ENCODE peak calls at places on chromosomes 2 and 18, in eight cellular contexts. One of them, this sample, is unnamed.

GRCh38 chr2:69061518-69061917 is 48.5 kb downstream of the ANTXR1 start:
- DNase-seq in retinal pigment epithelial cell: no peak
- DNase-seq in aorta: no peak
- DNase-seq in stimulated activated CD4-positive, alpha-beta T cell treated with anti-CD3 and anti-CD28 coated beads, Interleukin-2, amount 100 ng/mL, for 24 hours: no peak
- DNase-seq in NCI-H460: no peak
- DNase-seq in retina: no peak
- DNase-seq in HuH-7: no peak
- DNase-seq in putamen: no peak
- DNase-seq in this sample: no peak

GRCh38 chr2:197174539-197175094 is 136.0 kb downstream of the ANKRD44 start:
- DNase-seq in retinal pigment epithelial cell: no peak
- DNase-seq in aorta: no peak
- DNase-seq in stimulated activated CD4-positive, alpha-beta T cell treated with anti-CD3 and anti-CD28 coated beads, Interleukin-2, amount 100 ng/mL, for 24 hours: no peak
- DNase-seq in NCI-H460: peak; percentile 56
- DNase-seq in retina: no peak
- DNase-seq in HuH-7: no peak
- DNase-seq in putamen: no peak
- DNase-seq in this sample: no peak

GRCh38 chr2:218398437-218399390 is 954 bp upstream of the CTDSP1 start:
- DNase-seq in retinal pigment epithelial cell: no peak
- DNase-seq in aorta: peak; percentile 93
- DNase-seq in stimulated activated CD4-positive, alpha-beta T cell treated with anti-CD3 and anti-CD28 coated beads, Interleukin-2, amount 100 ng/mL, for 24 hours: peak; percentile 55
- DNase-seq in NCI-H460: peak; percentile 61
- DNase-seq in retina: peak; percentile 80
- DNase-seq in HuH-7: peak; percentile 59
- DNase-seq in putamen: peak; percentile 82
- DNase-seq in this sample: peak; percentile 54

GRCh38 chr18:8153887-8154583 is 455.2 kb upstream of the RAB12 start:
- DNase-seq in retinal pigment epithelial cell: no peak
- DNase-seq in aorta: no peak
- DNase-seq in stimulated activated CD4-positive, alpha-beta T cell treated with anti-CD3 and anti-CD28 coated beads, Interleukin-2, amount 100 ng/mL, for 24 hours: no peak
- DNase-seq in NCI-H460: no peak
- DNase-seq in retina: no peak
- DNase-seq in HuH-7: no peak
- DNase-seq in putamen: no peak
- DNase-seq in this sample: no peak

GRCh38 chr2:151388011-151388410 is 21.7 kb upstream of the RIF1 start:
- DNase-seq in retinal pigment epithelial cell: no peak
- DNase-seq in aorta: no peak
- DNase-seq in stimulated activated CD4-positive, alpha-beta T cell treated with anti-CD3 and anti-CD28 coated beads, Interleukin-2, amount 100 ng/mL, for 24 hours: no peak
- DNase-seq in NCI-H460: no peak
- DNase-seq in retina: no peak
- DNase-seq in HuH-7: no peak
- DNase-seq in putamen: no peak
- DNase-seq in this sample: no peak

GRCh38 chr2:200156140-200156858 is 150.2 kb upstream of the SPATS2L start:
- DNase-seq in retinal pigment epithelial cell: no peak
- DNase-seq in aorta: no peak
- DNase-seq in stimulated activated CD4-positive, alpha-beta T cell treated with anti-CD3 and anti-CD28 coated beads, Interleukin-2, amount 100 ng/mL, for 24 hours: no peak
- DNase-seq in NCI-H460: peak; percentile 81
- DNase-seq in retina: no peak
- DNase-seq in HuH-7: no peak
- DNase-seq in putamen: no peak
- DNase-seq in this sample: no peak

GRCh38 chr2:233999182-233999581 is 51.3 kb upstream of the SPP2 start:
- DNase-seq in retinal pigment epithelial cell: no peak
- DNase-seq in aorta: no peak
- DNase-seq in stimulated activated CD4-positive, alpha-beta T cell treated with anti-CD3 and anti-CD28 coated beads, Interleukin-2, amount 100 ng/mL, for 24 hours: no peak
- DNase-seq in NCI-H460: no peak
- DNase-seq in retina: peak; percentile 60
- DNase-seq in HuH-7: no peak
- DNase-seq in putamen: no peak
- DNase-seq in this sample: peak; percentile 40

GRCh38 chr2:145530653-145531052 is 1010.7 kb upstream of the ZEB2 start:
- DNase-seq in retinal pigment epithelial cell: peak; percentile 7
- DNase-seq in aorta: no peak
- DNase-seq in stimulated activated CD4-positive, alpha-beta T cell treated with anti-CD3 and anti-CD28 coated beads, Interleukin-2, amount 100 ng/mL, for 24 hours: no peak
- DNase-seq in NCI-H460: no peak
- DNase-seq in retina: no peak
- DNase-seq in HuH-7: no peak
- DNase-seq in putamen: no peak
- DNase-seq in this sample: no peak

GRCh38 chr2:177692828-177693269 is 300.3 kb downstream of the AGPS start:
- DNase-seq in retinal pigment epithelial cell: no peak
- DNase-seq in aorta: no peak
- DNase-seq in stimulated activated CD4-positive, alpha-beta T cell treated with anti-CD3 and anti-CD28 coated beads, Interleukin-2, amount 100 ng/mL, for 24 hours: no peak
- DNase-seq in NCI-H460: no peak
- DNase-seq in retina: no peak
- DNase-seq in HuH-7: no peak
- DNase-seq in putamen: no peak
- DNase-seq in this sample: peak; percentile 36

GRCh38 chr2:14180333-14180732 is 452.2 kb upstream of the LRATD1 start:
- DNase-seq in retinal pigment epithelial cell: no peak
- DNase-seq in aorta: no peak
- DNase-seq in stimulated activated CD4-positive, alpha-beta T cell treated with anti-CD3 and anti-CD28 coated beads, Interleukin-2, amount 100 ng/mL, for 24 hours: no peak
- DNase-seq in NCI-H460: no peak
- DNase-seq in retina: no peak
- DNase-seq in HuH-7: no peak
- DNase-seq in putamen: no peak
- DNase-seq in this sample: no peak

GRCh38 chr2:84882775-84883550 is 2.1 kb upstream of the TRABD2A start:
- DNase-seq in retinal pigment epithelial cell: no peak
- DNase-seq in aorta: no peak
- DNase-seq in stimulated activated CD4-positive, alpha-beta T cell treated with anti-CD3 and anti-CD28 coated beads, Interleukin-2, amount 100 ng/mL, for 24 hours: peak; percentile 15
- DNase-seq in NCI-H460: no peak
- DNase-seq in retina: no peak
- DNase-seq in HuH-7: no peak
- DNase-seq in putamen: no peak
- DNase-seq in this sample: no peak

GRCh38 chr2:140797718-140798117 is 1333.1 kb downstream of the LRP1B start:
- DNase-seq in retinal pigment epithelial cell: no peak
- DNase-seq in aorta: no peak
- DNase-seq in stimulated activated CD4-positive, alpha-beta T cell treated with anti-CD3 and anti-CD28 coated beads, Interleukin-2, amount 100 ng/mL, for 24 hours: no peak
- DNase-seq in NCI-H460: no peak
- DNase-seq in retina: no peak
- DNase-seq in HuH-7: no peak
- DNase-seq in putamen: no peak
- DNase-seq in this sample: no peak

GRCh38 chr18:71665131-71665530 is 879.0 kb downstream of the CBLN2 start:
- DNase-seq in retinal pigment epithelial cell: peak; percentile 18
- DNase-seq in aorta: no peak
- DNase-seq in stimulated activated CD4-positive, alpha-beta T cell treated with anti-CD3 and anti-CD28 coated beads, Interleukin-2, amount 100 ng/mL, for 24 hours: no peak
- DNase-seq in NCI-H460: no peak
- DNase-seq in retina: no peak
- DNase-seq in HuH-7: no peak
- DNase-seq in putamen: no peak
- DNase-seq in this sample: no peak

GRCh38 chr2:237694423-237695194 is 67.2 kb downstream of the LRRFIP1 start:
- DNase-seq in retinal pigment epithelial cell: no peak
- DNase-seq in aorta: no peak
- DNase-seq in stimulated activated CD4-positive, alpha-beta T cell treated with anti-CD3 and anti-CD28 coated beads, Interleukin-2, amount 100 ng/mL, for 24 hours: no peak
- DNase-seq in NCI-H460: no peak
- DNase-seq in retina: no peak
- DNase-seq in HuH-7: no peak
- DNase-seq in putamen: no peak
- DNase-seq in this sample: no peak

GRCh38 chr18:42480521-42480920 is 525.5 kb downstream of the PIK3C3 start:
- DNase-seq in retinal pigment epithelial cell: no peak
- DNase-seq in aorta: no peak
- DNase-seq in stimulated activated CD4-positive, alpha-beta T cell treated with anti-CD3 and anti-CD28 coated beads, Interleukin-2, amount 100 ng/mL, for 24 hours: no peak
- DNase-seq in NCI-H460: no peak
- DNase-seq in retina: peak; percentile 29
- DNase-seq in HuH-7: no peak
- DNase-seq in putamen: no peak
- DNase-seq in this sample: no peak

GRCh38 chr18:57088883-57089282 is 58.0 kb upstream of the BOD1L2 start:
- DNase-seq in retinal pigment epithelial cell: no peak
- DNase-seq in aorta: no peak
- DNase-seq in stimulated activated CD4-positive, alpha-beta T cell treated with anti-CD3 and anti-CD28 coated beads, Interleukin-2, amount 100 ng/mL, for 24 hours: no peak
- DNase-seq in NCI-H460: no peak
- DNase-seq in retina: no peak
- DNase-seq in HuH-7: no peak
- DNase-seq in putamen: no peak
- DNase-seq in this sample: no peak

GRCh38 chr18:55763805-55764204 is 175.8 kb upstream of the TCF4 start:
- DNase-seq in retinal pigment epithelial cell: no peak
- DNase-seq in aorta: no peak
- DNase-seq in stimulated activated CD4-positive, alpha-beta T cell treated with anti-CD3 and anti-CD28 coated beads, Interleukin-2, amount 100 ng/mL, for 24 hours: no peak
- DNase-seq in NCI-H460: no peak
- DNase-seq in retina: peak; percentile 31
- DNase-seq in HuH-7: no peak
- DNase-seq in putamen: no peak
- DNase-seq in this sample: no peak

GRCh38 chr2:197677483-197677882 is 2.1 kb upstream of the RFTN2 start:
- DNase-seq in retinal pigment epithelial cell: no peak
- DNase-seq in aorta: no peak
- DNase-seq in stimulated activated CD4-positive, alpha-beta T cell treated with anti-CD3 and anti-CD28 coated beads, Interleukin-2, amount 100 ng/mL, for 24 hours: no peak
- DNase-seq in NCI-H460: no peak
- DNase-seq in retina: no peak
- DNase-seq in HuH-7: no peak
- DNase-seq in putamen: no peak
- DNase-seq in this sample: no peak

GRCh38 chr2:201448701-201449100 is 2.6 kb downstream of the TRAK2 start:
- DNase-seq in retinal pigment epithelial cell: no peak
- DNase-seq in aorta: no peak
- DNase-seq in stimulated activated CD4-positive, alpha-beta T cell treated with anti-CD3 and anti-CD28 coated beads, Interleukin-2, amount 100 ng/mL, for 24 hours: no peak
- DNase-seq in NCI-H460: no peak
- DNase-seq in retina: no peak
- DNase-seq in HuH-7: no peak
- DNase-seq in putamen: no peak
- DNase-seq in this sample: no peak

GRCh38 chr2:58539973-58540372 is 298.8 kb upstream of the FANCL start:
- DNase-seq in retinal pigment epithelial cell: no peak
- DNase-seq in aorta: no peak
- DNase-seq in stimulated activated CD4-positive, alpha-beta T cell treated with anti-CD3 and anti-CD28 coated beads, Interleukin-2, amount 100 ng/mL, for 24 hours: no peak
- DNase-seq in NCI-H460: no peak
- DNase-seq in retina: no peak
- DNase-seq in HuH-7: peak; percentile 5
- DNase-seq in putamen: no peak
- DNase-seq in this sample: peak; percentile 54

GRCh38 chr2:202035089-202035940 is 1.7 kb downstream of the FZD7 start:
- DNase-seq in retinal pigment epithelial cell: no peak
- DNase-seq in aorta: peak; percentile 73
- DNase-seq in stimulated activated CD4-positive, alpha-beta T cell treated with anti-CD3 and anti-CD28 coated beads, Interleukin-2, amount 100 ng/mL, for 24 hours: no peak
- DNase-seq in NCI-H460: no peak
- DNase-seq in retina: peak; percentile 89
- DNase-seq in HuH-7: no peak
- DNase-seq in putamen: no peak
- DNase-seq in this sample: no peak

GRCh38 chr2:7868836-7869235 is 813.0 kb upstream of the ID2 start:
- DNase-seq in retinal pigment epithelial cell: no peak
- DNase-seq in aorta: no peak
- DNase-seq in stimulated activated CD4-positive, alpha-beta T cell treated with anti-CD3 and anti-CD28 coated beads, Interleukin-2, amount 100 ng/mL, for 24 hours: no peak
- DNase-seq in NCI-H460: no peak
- DNase-seq in retina: no peak
- DNase-seq in HuH-7: no peak
- DNase-seq in putamen: no peak
- DNase-seq in this sample: no peak

GRCh38 chr2:73699437-73699836 is 37.7 kb downstream of the TPRKB start:
- DNase-seq in retinal pigment epithelial cell: no peak
- DNase-seq in aorta: no peak
- DNase-seq in stimulated activated CD4-positive, alpha-beta T cell treated with anti-CD3 and anti-CD28 coated beads, Interleukin-2, amount 100 ng/mL, for 24 hours: no peak
- DNase-seq in NCI-H460: no peak
- DNase-seq in retina: no peak
- DNase-seq in HuH-7: no peak
- DNase-seq in putamen: no peak
- DNase-seq in this sample: no peak

GRCh38 chr2:128237081-128237534 is 81.6 kb downstream of the HS6ST1 start:
- DNase-seq in retinal pigment epithelial cell: no peak
- DNase-seq in aorta: no peak
- DNase-seq in stimulated activated CD4-positive, alpha-beta T cell treated with anti-CD3 and anti-CD28 coated beads, Interleukin-2, amount 100 ng/mL, for 24 hours: no peak
- DNase-seq in NCI-H460: no peak
- DNase-seq in retina: no peak
- DNase-seq in HuH-7: no peak
- DNase-seq in putamen: peak; percentile 24
- DNase-seq in this sample: no peak

GRCh38 chr2:190216829-190217228 is 102.8 kb downstream of the HIBCH start:
- DNase-seq in retinal pigment epithelial cell: no peak
- DNase-seq in aorta: peak; percentile 66
- DNase-seq in stimulated activated CD4-positive, alpha-beta T cell treated with anti-CD3 and anti-CD28 coated beads, Interleukin-2, amount 100 ng/mL, for 24 hours: no peak
- DNase-seq in NCI-H460: no peak
- DNase-seq in retina: no peak
- DNase-seq in HuH-7: no peak
- DNase-seq in putamen: no peak
- DNase-seq in this sample: peak; percentile 42

GRCh38 chr2:78351208-78351607 is 674.3 kb upstream of the REG3G start:
- DNase-seq in retinal pigment epithelial cell: no peak
- DNase-seq in aorta: no peak
- DNase-seq in stimulated activated CD4-positive, alpha-beta T cell treated with anti-CD3 and anti-CD28 coated beads, Interleukin-2, amount 100 ng/mL, for 24 hours: no peak
- DNase-seq in NCI-H460: peak; percentile 15
- DNase-seq in retina: no peak
- DNase-seq in HuH-7: no peak
- DNase-seq in putamen: no peak
- DNase-seq in this sample: peak; percentile 7

GRCh38 chr2:71882949-71883472 is 264.7 kb downstream of the CYP26B1 start:
- DNase-seq in retinal pigment epithelial cell: no peak
- DNase-seq in aorta: peak; percentile 79
- DNase-seq in stimulated activated CD4-positive, alpha-beta T cell treated with anti-CD3 and anti-CD28 coated beads, Interleukin-2, amount 100 ng/mL, for 24 hours: no peak
- DNase-seq in NCI-H460: no peak
- DNase-seq in retina: peak; percentile 21
- DNase-seq in HuH-7: peak; percentile 84
- DNase-seq in putamen: peak; percentile 68
- DNase-seq in this sample: no peak

This sample was measured in iPS-NIHi11.